ENCODE peak calls at places on chromosomes 12 and 14, in four cellular contexts. R is A549, Z is pancreas, Y is coronary artery. J is an unnamed sample.

GRCh38 chr12:31574803-31575573 is 15.9 kb downstream of the DENND5B start:
- DNase-seq in Z (no peak), R (no peak), Y (no peak), J (no peak)

GRCh38 chr14:105439710-105440553 is 20.3 kb downstream of the MTA1 start:
- DNase-seq in Z (no peak), Y (no peak), R (peak; percentile 45), J (no peak)

GRCh38 chr14:99263564-99264330 is 8.2 kb downstream of the BCL11B start:
- DNase-seq in R (no peak), Y (no peak), Z (no peak), J (no peak)

GRCh38 chr12:87687362-87687761 is 341.8 kb downstream of the C12orf50 start:
- DNase-seq in R (peak; percentile 50), Y (peak; percentile 73), Z (no peak), J (peak; percentile 11)

GRCh38 chr12:14554281-14555008 is 13.2 kb downstream of the PLBD1 start:
- DNase-seq in R (peak; percentile 42), Z (peak; percentile 86), Y (no peak), J (peak; percentile 78)

GRCh38 chr12:106594447-106594846 is 11.6 kb downstream of the RFX4 start:
- DNase-seq in R (no peak), Y (no peak), Z (no peak), J (no peak)

GRCh38 chr12:65566776-65567175 is 257.5 kb upstream of the HMGA2 start:
- DNase-seq in Y (no peak), R (no peak), Z (no peak), J (no peak)

GRCh38 chr14:91870001-91870400 is 2.7 kb upstream of the TC2N start:
- DNase-seq in Z (no peak), Y (no peak), R (peak; percentile 15), J (no peak)

GRCh38 chr14:21796912-21797311 is 123.3 kb upstream of the OR4E1 start:
- DNase-seq in R (no peak), Y (no peak), Z (no peak), J (no peak)

DNA sequence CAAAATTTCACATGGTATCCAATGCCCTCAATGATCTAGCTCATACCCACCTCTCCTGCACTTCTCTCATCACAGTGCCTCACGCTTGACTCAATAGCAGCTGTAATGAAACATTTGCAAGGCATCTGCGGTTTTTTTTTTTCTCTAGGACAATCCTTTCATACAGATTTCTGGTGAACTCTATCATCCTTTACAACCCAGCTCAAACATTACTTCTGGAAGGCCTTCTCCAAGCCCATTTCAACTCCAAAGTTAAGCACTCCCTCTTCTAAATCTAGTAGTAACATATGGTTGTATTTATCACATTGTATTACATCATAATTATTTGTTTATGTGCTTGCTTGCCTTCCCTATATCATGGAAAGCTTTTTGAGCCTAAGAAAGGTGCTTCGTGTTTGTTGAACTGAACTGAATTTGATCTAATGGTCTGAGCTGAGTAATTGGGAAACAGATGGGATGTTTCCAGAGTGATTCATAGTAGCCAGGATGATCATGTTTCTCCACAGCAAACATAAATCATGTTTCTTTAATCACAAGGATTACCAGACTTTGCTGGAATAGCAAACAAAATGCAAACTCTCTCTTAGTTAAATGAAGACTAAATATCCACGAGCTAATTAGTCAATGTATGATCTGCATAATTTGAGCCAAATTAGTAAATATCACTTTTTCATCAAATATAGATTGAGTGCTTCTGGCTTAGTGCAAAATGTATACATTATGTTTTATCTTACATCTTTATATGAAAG is 14.3 kb downstream of the CFL2 start:
- DNase-seq in Z (no peak), R (peak; percentile 90), Y (no peak), J (peak; percentile 58)
- H3K27ac ChIP-seq in Z (no peak overlapping the region), R (peak overlapping the region; percentile 86), Y (no peak overlapping the region), J (peak overlapping the region; percentile 76)

DNA sequence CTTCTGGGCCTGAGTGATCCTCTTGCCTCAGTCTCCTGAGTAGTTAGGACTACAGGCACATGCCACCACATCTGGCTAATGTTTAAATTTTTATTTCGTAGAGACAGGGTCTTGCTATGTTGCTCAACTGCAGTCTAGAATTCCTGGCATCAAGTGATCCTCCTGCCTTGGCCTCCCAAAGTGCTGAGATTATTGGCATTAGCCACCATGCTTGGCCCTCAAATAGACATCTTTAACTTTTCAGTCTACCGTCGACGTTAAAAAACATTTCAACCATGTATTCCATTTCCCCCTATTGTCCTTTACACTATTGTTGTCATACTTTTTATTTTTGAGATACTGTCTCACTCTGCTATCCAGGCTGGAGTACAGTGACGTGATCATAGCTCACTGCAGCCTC is 22.4 kb downstream of the ERH start:
- DNase-seq in R (no peak), Z (no peak), Y (no peak), J (no peak)
- H3K27ac ChIP-seq in R (no peak overlapping the region), Z (no peak overlapping the region), Y (no peak overlapping the region), J (no peak overlapping the region)

GRCh38 chr12:109829667-109830066 is 3.5 kb downstream of the TRPV4 start:
- DNase-seq in R (no peak), Y (no peak), Z (no peak), J (no peak)

GRCh38 chr12:109830718-109831117 is 2.5 kb downstream of the TRPV4 start:
- DNase-seq in Z (no peak), R (no peak), Y (no peak), J (no peak)

GRCh38 chr12:109830267-109830666 is 2.9 kb downstream of the TRPV4 start:
- DNase-seq in R (no peak), Z (no peak), Y (no peak), J (no peak)

GRCh38 chr12:109827566-109828550 is 5.3 kb downstream of the TRPV4 start:
- DNase-seq in Z (no peak), Y (no peak), R (no peak), J (no peak)

GRCh38 chr12:109828754-109829511 is 4.3 kb downstream of the TRPV4 start:
- DNase-seq in R (no peak), Y (no peak), Z (no peak), J (no peak)
- H3K27ac ChIP-seq in R (peak overlapping the region; percentile 28), Y (no peak overlapping the region), Z (no peak overlapping the region), J (no peak overlapping the region)

GRCh38 chr12:104414581-104415305 is 42.0 kb upstream of the CHST11 start:
- DNase-seq in R (no peak), Y (no peak), Z (no peak), J (no peak)
- H3K27ac ChIP-seq in R (no peak overlapping the region), Y (no peak overlapping the region), Z (no peak overlapping the region), J (no peak overlapping the region)

DNA sequence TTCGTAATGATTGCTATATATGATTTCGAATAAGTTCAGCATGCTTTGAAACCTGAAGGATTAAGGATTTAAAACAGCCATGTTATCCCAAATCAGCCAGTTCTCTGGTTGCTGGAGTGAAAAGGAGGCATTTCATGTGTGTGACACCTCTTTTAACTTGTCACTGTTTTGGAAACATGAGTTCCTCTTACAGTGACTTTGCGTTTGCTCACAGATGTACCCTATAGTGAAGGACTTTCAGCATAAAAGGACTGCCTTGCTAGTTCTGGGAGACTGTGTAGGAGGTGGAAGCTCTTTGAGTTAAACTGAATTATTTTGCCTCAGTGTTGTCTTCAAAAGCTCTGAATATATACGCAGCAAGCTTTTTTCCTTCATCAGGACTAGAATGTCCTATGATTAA is 7.6 kb downstream of the RNASE11 start:
- DNase-seq in Y (no peak), R (no peak), Z (no peak), J (no peak)
- H3K27ac ChIP-seq in Y (no peak overlapping the region), R (no peak overlapping the region), Z (no peak overlapping the region), J (no peak overlapping the region)

J was measured in hepatocyte.